ENCODE peak calls at places on chromosomes 13 and 19, in eight cellular contexts. F is heart left ventricle; W is psoas muscle; D is pancreas; P is PC-9; E is CD8-positive, alpha-beta T cell; N is neural progenitor cell; L is right lobe of liver. M is an unnamed sample.

GRCh38 chr19:55206664-55207500 is 2.4 kb downstream of the PTPRH start:
- DNase-seq in F (peak), W (peak), D (peak), P (peak), E (peak), N (peak), L (peak), M (peak)

GRCh38 chr13:36192166-36192565 is 22.2 kb downstream of the SOHLH2 start:
- DNase-seq in F (no peak), W (no peak), D (no peak), P (no peak), E (no peak), N (no peak), L (no peak), M (no peak)

GRCh38 chr19:1840541-1841115 is 7.7 kb downstream of the REXO1 start:
- DNase-seq in F (peak), W (no peak), D (peak), P (no peak), E (no peak), N (peak), L (no peak), M (no peak)

GRCh38 chr13:53200498-53201453 is 172.2 kb downstream of the OLFM4 start:
- DNase-seq in F (peak), W (peak), D (peak), P (no peak), E (no peak), N (peak), L (peak), M (no peak)

GRCh38 chr13:57823704-57824103 is 192.2 kb downstream of the PCDH17 start:
- DNase-seq in F (no peak), W (no peak), D (no peak), P (no peak), E (no peak), N (no peak), L (no peak), M (no peak)

GRCh38 chr13:102774596-102775375 is 1.2 kb upstream of the TEX30 start:
- DNase-seq in F (no peak), W (no peak), D (no peak), P (no peak), E (no peak), N (peak), L (no peak), M (no peak)

GRCh38 chr19:56097306-56097705 is 23.8 kb downstream of the ZNF787 start:
- DNase-seq in F (no peak), W (no peak), D (no peak), P (no peak), E (no peak), N (no peak), L (no peak), M (no peak)

GRCh38 chr13:112443191-112444000 is 67.2 kb downstream of the SPACA7 start:
- DNase-seq in F (no peak), W (peak), D (no peak), P (no peak), E (no peak), N (peak), L (peak), M (peak)

GRCh38 chr13:25633108-25633507 is 261.3 kb downstream of the ATP8A2 start:
- DNase-seq in F (no peak), W (no peak), D (no peak), P (no peak), E (no peak), N (peak), L (no peak), M (no peak)

GRCh38 chr19:15466851-15467733 is 2.7 kb upstream of the RASAL3 start:
- DNase-seq in F (no peak), W (no peak), D (no peak), P (no peak), E (peak), N (no peak), L (no peak), M (no peak)

GRCh38 chr19:15464394-15465385 is at the start of gene RASAL3:
- DNase-seq in F (no peak), W (peak), D (no peak), P (no peak), E (peak), N (no peak), L (no peak), M (no peak)

GRCh38 chr19:15461694-15462093 is 2.6 kb downstream of the RASAL3 start:
- DNase-seq in F (no peak), W (no peak), D (no peak), P (no peak), E (no peak), N (no peak), L (no peak), M (no peak)

GRCh38 chr19:15467734-15468214 is 3.4 kb upstream of the RASAL3 start:
- DNase-seq in F (no peak), W (no peak), D (no peak), P (no peak), E (no peak), N (no peak), L (no peak), M (no peak)

DNA sequence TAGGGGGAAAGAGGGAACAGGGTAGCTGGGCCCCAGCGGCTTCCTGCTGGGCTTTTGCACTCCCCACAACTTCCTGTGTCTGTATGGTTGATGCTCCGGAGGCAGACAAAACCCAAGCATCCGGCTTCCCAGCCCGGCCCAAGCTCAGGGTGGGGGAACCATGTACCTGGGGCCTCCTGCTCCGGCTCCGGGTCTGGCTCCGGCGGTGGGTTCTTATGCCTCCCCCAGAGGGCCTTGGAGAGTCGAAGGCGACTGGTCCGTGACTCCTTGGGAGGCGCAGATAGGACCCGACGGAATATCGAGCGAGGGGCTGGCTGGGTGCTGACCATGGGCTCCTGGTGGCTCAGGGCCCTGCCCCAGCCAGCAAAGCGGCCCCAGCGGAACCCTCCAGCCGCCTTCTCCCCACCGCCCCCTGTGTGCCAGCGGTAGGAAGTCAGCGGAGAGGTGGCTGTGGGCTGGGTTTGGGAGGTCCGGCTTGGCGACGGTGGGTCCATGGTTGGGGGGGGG is 426 bp downstream of the RASAL3 start:
- DNase-seq in F (no peak), W (peak), D (no peak), P (no peak), E (peak), N (no peak), L (no peak), M (peak)
- TF ChIP-seq CTCF in F (no peak), W (no peak), D (no peak), P (no peak), E (no peak), N (no peak), L (no peak), M (no peak)

GRCh38 chr19:8332976-8333770 is 9.9 kb downstream of the KANK3 start:
- DNase-seq in F (peak), W (peak), D (no peak), P (no peak), E (no peak), N (peak), L (no peak), M (no peak)
- TF ChIP-seq CTCF in F (no peak), W (no peak), D (no peak), P (no peak), E (no peak), N (peak), L (no peak), M (no peak)

GRCh38 chr13:40259899-40260298 is 406.5 kb downstream of the FOXO1 start:
- DNase-seq in F (no peak), W (no peak), D (no peak), P (no peak), E (no peak), N (no peak), L (no peak), M (no peak)
- TF ChIP-seq CTCF in F (no peak), W (no peak), D (no peak), P (no peak), E (no peak), N (no peak), L (no peak), M (no peak)

DNA sequence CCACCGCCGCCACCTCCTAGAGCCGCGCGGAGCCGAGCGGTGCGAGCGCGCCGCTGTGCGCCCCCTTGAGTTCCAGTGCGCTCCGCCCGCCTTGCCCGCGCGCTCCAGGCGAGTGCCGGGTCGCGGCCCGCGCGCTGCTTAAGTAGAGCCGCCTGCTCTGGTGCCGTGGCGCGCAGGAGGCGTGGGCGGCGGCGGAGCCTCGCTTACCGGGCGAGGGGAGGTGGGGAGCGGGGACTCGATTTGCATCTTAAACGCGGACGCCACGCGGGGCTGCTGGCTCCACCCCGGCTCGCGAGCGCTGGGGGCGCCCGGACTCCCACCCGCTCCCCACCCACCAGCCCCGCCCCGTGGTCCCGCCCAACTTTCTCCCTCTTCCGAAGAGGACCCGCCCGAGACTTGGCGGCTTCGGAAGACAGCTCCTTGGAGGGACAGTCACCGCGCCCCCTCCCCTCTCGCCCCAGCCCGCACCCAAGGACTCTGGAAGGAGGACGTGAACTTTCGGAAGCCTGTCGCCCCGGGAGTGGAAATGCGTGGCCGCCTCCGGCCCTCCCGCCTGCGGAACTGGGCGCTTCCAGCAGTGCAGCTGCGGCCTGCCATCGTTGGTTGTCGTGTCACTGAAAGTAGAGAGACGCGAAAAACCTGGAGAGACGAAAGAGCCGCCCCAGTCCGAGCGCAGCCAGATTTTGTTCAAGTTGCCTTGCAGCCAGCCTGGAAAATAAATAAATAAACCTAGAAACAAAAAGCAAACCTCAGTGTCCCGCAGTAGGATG is at the start of gene KCTD12:
- DNase-seq in F (peak), W (peak), D (peak), P (peak), E (peak), N (peak), L (peak), M (peak)
- TF ChIP-seq CTCF in F (peak), W (peak), D (no peak), P (no peak), E (no peak), N (peak), L (peak), M (no peak)

M was measured in natural killer cell.